ENCODE peak calls at places on chromosomes 7 and 10, in four cellular contexts. K, H, V and D are unnamed samples.

GRCh38 chr10:79424221-79425073 is 21.0 kb downstream of the ZCCHC24 start:
- DNase-seq in V (no peak), H (no peak), K (peak), D (no peak)

GRCh38 chr10:125878957-125879835 is 1.9 kb downstream of the DHX32 start:
- DNase-seq in H (no peak), K (peak), V (no peak), D (no peak)

GRCh38 chr7:29811597-29811996 is 5.3 kb downstream of the WIPF3 start:
- DNase-seq in H (no peak), V (no peak), K (no peak), D (no peak)

GRCh38 chr10:70737250-70737649 is 47.9 kb downstream of the TBATA start:
- DNase-seq in V (no peak), K (no peak), H (no peak), D (no peak)

GRCh38 chr10:108180883-108181282 is 1016.4 kb upstream of the SORCS1 start:
- DNase-seq in H (no peak), V (no peak), K (peak), D (no peak)

GRCh38 chr7:80719261-80719660 is 80.8 kb downstream of the CD36 start:
- DNase-seq in H (no peak), K (peak), V (no peak), D (no peak)

GRCh38 chr10:36499696-36500095 is 625.7 kb upstream of the ANKRD30A start:
- DNase-seq in H (no peak), V (no peak), K (no peak), D (no peak)

GRCh38 chr7:34064511-34065158 is 159.3 kb downstream of the BMPER start:
- DNase-seq in K (no peak), V (no peak), H (no peak), D (no peak)

GRCh38 chr7:34059551-34059840 is 154.2 kb downstream of the BMPER start:
- DNase-seq in H (no peak), V (no peak), K (no peak), D (no peak)

GRCh38 chr7:68776326-68776725 is 821.9 kb upstream of the AUTS2 start:
- DNase-seq in K (no peak), V (no peak), H (no peak), D (no peak)

GRCh38 chr7:134778941-134779740 is at the start of gene CALD1:
- DNase-seq in K (peak), V (no peak), H (peak), D (no peak)

GRCh38 chr10:31083765-31084184 is 52.1 kb upstream of the ZNF438 start:
- DNase-seq in K (peak), V (peak), H (peak), D (peak)

GRCh38 chr10:5629789-5630436 is 36.5 kb downstream of the ASB13 start:
- DNase-seq in H (peak), V (peak), K (peak), D (peak)

GRCh38 chr7:130939285-130940095 is 205.5 kb upstream of the KLF14 start:
- DNase-seq in H (no peak), V (no peak), K (peak), D (no peak)

GRCh38 chr10:88819290-88819689 is 16.8 kb downstream of the LIPM start:
- DNase-seq in K (peak), V (no peak), H (no peak), D (no peak)

GRCh38 chr7:29764227-29764626 is 42.1 kb upstream of the WIPF3 start:
- DNase-seq in H (peak), V (no peak), K (no peak), D (peak)

GRCh38 chr7:141344153-141344935 is 206.9 kb upstream of the AGK start:
- DNase-seq in H (no peak), V (no peak), K (no peak), D (no peak)

GRCh38 chr7:27533777-27534176 is 128.9 kb downstream of the HIBADH start:
- DNase-seq in V (no peak), H (no peak), K (no peak), D (no peak)

GRCh38 chr10:124640056-124640455 is 104.1 kb downstream of the FAM53B start:
- DNase-seq in V (no peak), H (no peak), K (no peak), D (no peak)

GRCh38 chr7:133859871-133860427 is 267.2 kb upstream of the LRGUK start:
- DNase-seq in H (no peak), V (no peak), K (no peak), D (no peak)

GRCh38 chr10:43444313-43444712 is 7.4 kb downstream of the ZNF487 start:
- DNase-seq in K (no peak), V (no peak), H (no peak), D (no peak)

GRCh38 chr10:121984463-121984862 is 4.5 kb upstream of the TACC2 start:
- DNase-seq in V (no peak), K (no peak), H (no peak), D (no peak)

GRCh38 chr10:78170026-78170475 is 136.4 kb downstream of the RPS24 start:
- DNase-seq in V (no peak), K (no peak), H (no peak), D (no peak)

GRCh38 chr10:104622598-104623209 is 18.4 kb upstream of the SORCS3 start:
- DNase-seq in V (peak), H (peak), K (peak), D (peak)

GRCh38 chr10:112375721-112376577 is 2.0 kb downstream of the ACSL5 start:
- DNase-seq in H (no peak), V (peak), K (peak), D (peak)